ENCODE peak calls at places on chromosomes 7 and 10, in seven cellular contexts. E, C, T, V, F, H and J are unnamed samples.

GRCh38 chr7:69714886-69715571 is 116.8 kb downstream of the AUTS2 start:
- DNase-seq in E (no peak), C (no peak), T (no peak), V (no peak), F (no peak), H (no peak), J (no peak)

GRCh38 chr10:51074238-51075028 is at the start of gene PRKG1:
- DNase-seq in E (no peak), C (peak), T (peak), V (peak), F (no peak), H (peak), J (peak)

GRCh38 chr7:27442446-27442845 is 199.8 kb downstream of the EVX1 start:
- DNase-seq in E (no peak), C (no peak), T (no peak), V (no peak), F (peak), H (no peak), J (no peak)

GRCh38 chr7:135078051-135078450 is 69.8 kb upstream of the TMEM140 start:
- DNase-seq in E (no peak), C (no peak), T (no peak), V (no peak), F (no peak), H (no peak), J (no peak)

GRCh38 chr7:77649950-77650349 is 46.3 kb upstream of the RSBN1L start:
- DNase-seq in E (no peak), C (no peak), T (no peak), V (no peak), F (peak), H (peak), J (no peak)

GRCh38 chr7:50508471-50508943 is 56.7 kb downstream of the DDC start:
- DNase-seq in E (no peak), C (no peak), T (no peak), V (no peak), F (no peak), H (no peak), J (no peak)

GRCh38 chr7:130875901-130876300 is 141.9 kb upstream of the KLF14 start:
- DNase-seq in E (no peak), C (no peak), T (no peak), V (no peak), F (no peak), H (no peak), J (no peak)

GRCh38 chr10:338176-339037 is 203.2 kb downstream of the ZMYND11 start:
- DNase-seq in E (peak), C (no peak), T (no peak), V (no peak), F (no peak), H (no peak), J (no peak)

GRCh38 chr10:118595064-118595420 is 406 bp downstream of the PRLHR start:
- DNase-seq in E (no peak), C (no peak), T (peak), V (no peak), F (no peak), H (no peak), J (no peak)

GRCh38 chr10:63240807-63241206 is 107.7 kb downstream of the NRBF2 start:
- DNase-seq in E (no peak), C (no peak), T (no peak), V (no peak), F (no peak), H (no peak), J (no peak)

GRCh38 chr7:28065721-28066285 is 114.8 kb downstream of the JAZF1 start:
- DNase-seq in E (no peak), C (no peak), T (no peak), V (no peak), F (no peak), H (no peak), J (no peak)

GRCh38 chr7:460374-461117 is 59.1 kb downstream of the PDGFA start:
- DNase-seq in E (no peak), C (no peak), T (no peak), V (no peak), F (peak), H (peak), J (no peak)